ENCODE peak calls at places on chromosomes 5 and 9, in five cellular contexts. P is HCT116, M is left lung, W is hepatocyte, C is fibroblast of lung. Q is an unnamed sample. For H3K4me1 and H3K27me3, the result is how much of the 10 kb centered on the place peaks cover.

GRCh38 chr9:115157245-115157674 is 39.3 kb upstream of the TNC start:
- DNase-seq in C (peak), M (no peak), P (peak), W (peak), Q (peak)

GRCh38 chr5:166338801-166339200 is 1952.6 kb upstream of the WWC1 start:
- DNase-seq in W (no peak), P (no peak), M (no peak), C (peak), Q (no peak)

GRCh38 chr9:4855861-4856260 is 63.1 kb downstream of the RCL1 start:
- DNase-seq in C (peak), W (peak), M (no peak), P (no peak), Q (peak)

GRCh38 chr5:123371575-123372179 is 51.5 kb downstream of the CEP120 start:
- DNase-seq in W (peak), M (peak), P (no peak), C (no peak), Q (peak)

GRCh38 chr5:77282337-77283027 is 72.0 kb downstream of the PDE8B start:
- DNase-seq in W (peak), M (no peak), C (peak), P (no peak), Q (no peak)

GRCh38 chr9:77883846-77884771 is 147.5 kb downstream of the GNAQ start:
- DNase-seq in P (no peak), W (no peak), C (peak), M (no peak), Q (no peak)

GRCh38 chr9:92982130-92982529 is 34.8 kb downstream of the FGD3 start:
- DNase-seq in M (no peak), C (no peak), P (no peak), W (no peak), Q (no peak)

GRCh38 chr9:114606597-114607207 is 4.4 kb upstream of the TMEM268 start:
- DNase-seq in C (peak), P (no peak), M (no peak), W (peak), Q (no peak)

GRCh38 chr5:73716284-73716808 is 90.3 kb downstream of the ARHGEF28 start:
- DNase-seq in C (no peak), P (no peak), W (no peak), M (no peak), Q (no peak)

GRCh38 chr5:118653926-118654325 is 334.4 kb downstream of the DTWD2 start:
- DNase-seq in M (no peak), C (no peak), P (no peak), W (no peak), Q (no peak)

GRCh38 chr5:172417983-172418630 is 36.2 kb downstream of the SH3PXD2B start:
- DNase-seq in P (no peak), C (peak), W (peak), M (no peak), Q (peak)

GRCh38 chr5:177131711-177132503 is 1.7 kb upstream of the NSD1 start:
- DNase-seq in C (no peak), W (peak), P (no peak), M (peak), Q (no peak)

GRCh38 chr9:88056876-88057275 is 81.4 kb downstream of the SPATA31C2 start:
- DNase-seq in P (no peak), W (no peak), C (peak), M (no peak), Q (no peak)

GRCh38 chr5:106314221-106314824 is 1356.4 kb downstream of the EFNA5 start:
- DNase-seq in W (no peak), P (no peak), C (peak), M (no peak), Q (no peak)

GRCh38 chr5:132264546-132265335 is 7.2 kb downstream of the PDLIM4 start:
- DNase-seq in P (no peak), C (no peak), M (no peak), W (no peak), Q (peak)

GRCh38 chr5:92309336-92309991 is 926.3 kb upstream of the ARRDC3 start:
- DNase-seq in P (peak), M (no peak), C (peak), W (peak), Q (peak)

GRCh38 chr5:14147210-14147609 is 4.1 kb downstream of the TRIO start:
- DNase-seq in P (no peak), C (no peak), W (no peak), M (no peak), Q (no peak)

GRCh38 chr5:173984218-173984617 is 4.8 kb upstream of the C5orf47 start:
- DNase-seq in M (no peak), C (peak), P (peak), W (peak), Q (no peak)

GRCh38 chr5:10124287-10124686 is 125.4 kb downstream of the ATPSCKMT start:
- DNase-seq in M (no peak), P (no peak), C (no peak), W (no peak), Q (peak)

GRCh38 chr5:154197801-154198461 is 7.4 kb downstream of the GALNT10 start:
- DNase-seq in P (no peak), M (no peak), W (no peak), C (peak), Q (peak)

GRCh38 chr5:54889826-54890225 is 95.6 kb downstream of the ESM1 start:
- DNase-seq in W (no peak), C (peak), M (no peak), P (no peak), Q (no peak)

GRCh38 chr5:67095346-67095871 is 101.2 kb downstream of the CD180 start:
- DNase-seq in W (peak), M (no peak), P (no peak), C (peak), Q (no peak)

GRCh38 chr9:38009035-38009501 is 60.0 kb downstream of the SHB start:
- DNase-seq in P (no peak), M (no peak), W (no peak), C (no peak), Q (no peak)

GRCh38 chr5:15501057-15501791 is 1.2 kb downstream of the FBXL7 start:
- DNase-seq in P (no peak), C (peak), W (peak), M (no peak), Q (peak)

GRCh38 chr5:158100373-158100902 is 241.5 kb upstream of the CLINT1 start:
- DNase-seq in W (no peak), M (no peak), P (no peak), C (peak), Q (no peak)

GRCh38 chr9:94655739-94656138 is 16.4 kb upstream of the FBP1 start:
- DNase-seq in W (no peak), C (no peak), P (no peak), M (no peak), Q (no peak)

GRCh38 chr9:126534431-126535186 is 79.1 kb upstream of the LMX1B start:
- DNase-seq in P (no peak), C (no peak), M (peak), W (no peak), Q (no peak)

GRCh38 chr5:148855249-148856008 is 29.0 kb downstream of the ADRB2 start:
- DNase-seq in P (no peak), M (no peak), C (no peak), W (no peak), Q (no peak)

GRCh38 chr5:133780619-133781280 is 168.4 kb upstream of the FSTL4 start:
- DNase-seq in P (no peak), W (no peak), C (no peak), M (no peak), Q (no peak)

GRCh38 chr5:140259509-140259908 is 43.4 kb downstream of the PFDN1 start:
- DNase-seq in M (no peak), P (peak), C (no peak), W (no peak), Q (no peak)

GRCh38 chr9:73143606-73144328 is 7.9 kb upstream of the ANXA1 start:
- DNase-seq in P (peak), C (peak), M (no peak), W (peak), Q (peak)

GRCh38 chr5:137254695-137255094 is 244.4 kb downstream of the SPOCK1 start:
- DNase-seq in M (no peak), P (no peak), W (no peak), C (peak), Q (no peak)

GRCh38 chr9:84123648-84124406 is 143.2 kb downstream of the RMI1 start:
- DNase-seq in M (no peak), C (no peak), P (no peak), W (no peak), Q (no peak)

DNA sequence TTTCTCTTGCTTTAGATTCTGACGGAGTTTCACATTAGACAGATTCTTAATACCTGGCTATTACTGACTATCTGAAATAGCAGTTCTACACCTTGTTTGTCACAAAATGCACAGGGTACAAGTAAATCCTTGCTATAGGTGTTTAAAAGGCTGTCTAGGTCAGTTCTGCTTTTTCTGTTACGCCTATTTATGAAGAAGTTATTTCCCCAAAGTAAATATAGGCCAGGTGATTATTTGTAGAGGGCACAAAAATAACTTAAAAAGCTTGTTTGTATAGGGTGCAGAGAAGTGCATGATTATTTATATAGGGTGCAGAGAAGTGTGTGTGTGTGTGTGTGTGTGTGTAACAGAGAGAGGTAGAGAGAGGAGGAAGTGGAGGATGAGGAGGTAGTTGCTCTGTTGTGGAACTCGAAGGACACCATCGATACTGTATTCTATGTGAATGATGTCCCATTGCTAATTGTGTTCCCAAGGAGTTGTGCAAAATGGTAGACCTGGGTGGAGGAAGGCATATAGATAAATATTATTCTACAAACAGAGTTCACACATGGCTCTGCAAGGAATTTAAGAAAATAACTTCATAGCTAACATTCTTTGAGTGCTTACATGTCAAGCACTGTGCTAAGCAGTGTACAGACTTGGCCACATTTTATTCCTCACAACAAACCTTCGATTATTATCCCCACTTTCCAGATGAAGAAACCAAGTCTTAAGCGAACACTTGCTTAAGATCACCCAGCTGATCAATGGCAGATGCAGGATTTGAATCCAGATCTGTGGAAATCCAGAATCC is 96.3 kb upstream of the EQTN start:
- DNase-seq in P (no peak), W (no peak), M (no peak), C (no peak), Q (no peak)
- H3K4me3 ChIP-seq in P (no peak), W (no peak), M (no peak), C (no peak), Q (no peak)

DNA sequence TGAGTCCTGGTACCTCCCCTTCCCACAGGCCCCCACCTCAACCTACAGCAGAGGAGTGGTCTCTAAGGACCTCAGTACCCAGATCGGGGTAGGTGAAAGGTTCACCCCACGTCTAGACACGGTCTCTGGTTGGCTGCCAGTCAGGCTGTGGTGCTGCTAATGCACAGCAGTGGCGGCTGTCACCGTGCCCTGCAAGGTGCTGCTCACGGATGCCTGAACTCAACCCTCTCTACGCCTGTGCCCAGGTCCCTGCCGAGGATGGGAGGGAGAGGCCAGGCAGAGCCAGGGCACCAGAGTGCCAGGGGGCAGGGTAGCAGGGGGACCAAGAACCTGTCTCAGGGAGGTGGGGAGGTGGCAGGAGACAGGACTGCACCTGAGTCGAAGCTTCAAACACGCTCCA is 14.3 kb downstream of the IER5L start:
- DNase-seq in W (no peak), M (no peak), C (no peak), P (no peak), Q (no peak)
- H3K4me1 ChIP-seq in W (under half), M (under half), C (under half), P (under half), Q (under half)

GRCh38 chr9:133424187-133424586 is 2.0 kb downstream of the ADAMTS13 start:
- DNase-seq in C (no peak), M (no peak), P (no peak), W (no peak), Q (no peak)

GRCh38 chr9:133423216-133423615 is 1.0 kb downstream of the ADAMTS13 start:
- DNase-seq in W (no peak), M (no peak), C (no peak), P (no peak), Q (no peak)

GRCh38 chr9:133427658-133428348 is 5.6 kb downstream of the ADAMTS13 start:
- DNase-seq in W (no peak), M (no peak), C (no peak), P (no peak), Q (no peak)

GRCh38 chr9:133426011-133426410 is 3.8 kb downstream of the ADAMTS13 start:
- DNase-seq in C (no peak), M (peak), P (no peak), W (no peak), Q (no peak)

DNA sequence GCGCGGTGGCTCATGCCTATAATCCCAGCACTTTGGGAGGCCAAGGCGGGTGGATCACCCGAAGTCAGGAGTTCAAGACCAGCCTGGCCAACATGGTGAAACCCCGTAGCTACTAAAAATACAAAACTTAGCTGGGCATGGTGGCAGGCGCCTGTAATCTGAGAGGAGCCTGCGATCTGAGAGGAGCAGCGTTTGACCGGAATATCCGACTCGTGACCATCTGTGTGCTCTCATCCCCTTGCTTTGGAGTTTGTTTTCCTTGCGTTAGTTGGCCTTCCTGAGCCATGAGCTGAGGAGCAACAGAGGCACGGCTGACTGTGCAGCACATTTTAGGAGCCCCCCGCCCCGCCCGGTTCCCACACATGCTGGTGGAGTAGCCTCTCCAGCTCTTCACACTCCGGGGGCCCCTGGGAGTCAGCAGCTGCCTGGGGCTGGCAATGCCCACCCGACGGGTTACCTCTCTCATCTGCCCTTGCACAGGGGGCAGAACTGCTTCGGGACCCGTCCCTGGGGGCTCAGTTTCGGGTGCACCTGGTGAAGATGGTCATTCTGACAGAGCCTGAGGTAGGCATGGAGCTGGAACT is 3.0 kb downstream of the ADAMTS13 start:
- DNase-seq in C (no peak), M (peak), W (no peak), P (no peak), Q (no peak)
- H3K27me3 ChIP-seq in C (under half), M (under half), W (under half), P (under half), Q (under half)

GRCh38 chr5:141477169-141477568 is 1.4 kb downstream of the PCDHGC3 start:
- DNase-seq in C (no peak), M (no peak), P (no peak), W (no peak), Q (no peak)
- H3K4me3 ChIP-seq in C (peak), M (peak), P (no peak), W (no peak), Q (peak)

DNA sequence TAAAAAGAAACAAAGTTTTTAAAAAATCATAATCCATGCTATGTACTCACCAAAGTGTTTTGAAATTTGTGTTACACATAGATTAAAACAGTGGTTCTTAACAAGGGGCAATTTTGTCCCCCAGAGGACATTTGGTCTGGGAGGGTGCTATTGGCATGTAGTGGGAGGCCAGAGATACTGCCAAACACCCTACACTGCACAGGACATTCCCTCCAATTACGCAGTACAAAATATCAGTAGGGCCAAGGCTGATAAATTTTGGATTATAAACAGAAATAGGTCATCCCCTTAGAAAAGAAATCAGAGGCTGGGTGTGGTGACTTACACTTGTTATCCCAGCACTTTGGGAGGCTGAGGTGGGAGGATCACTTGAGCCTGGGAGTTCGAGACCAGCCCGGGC is 38.9 kb downstream of the ELL2 start:
- DNase-seq in M (no peak), P (no peak), W (no peak), C (no peak), Q (no peak)
- H3K4me1 ChIP-seq in M (under half), P (under half), W (under half), C (under half), Q (under half)

DNA sequence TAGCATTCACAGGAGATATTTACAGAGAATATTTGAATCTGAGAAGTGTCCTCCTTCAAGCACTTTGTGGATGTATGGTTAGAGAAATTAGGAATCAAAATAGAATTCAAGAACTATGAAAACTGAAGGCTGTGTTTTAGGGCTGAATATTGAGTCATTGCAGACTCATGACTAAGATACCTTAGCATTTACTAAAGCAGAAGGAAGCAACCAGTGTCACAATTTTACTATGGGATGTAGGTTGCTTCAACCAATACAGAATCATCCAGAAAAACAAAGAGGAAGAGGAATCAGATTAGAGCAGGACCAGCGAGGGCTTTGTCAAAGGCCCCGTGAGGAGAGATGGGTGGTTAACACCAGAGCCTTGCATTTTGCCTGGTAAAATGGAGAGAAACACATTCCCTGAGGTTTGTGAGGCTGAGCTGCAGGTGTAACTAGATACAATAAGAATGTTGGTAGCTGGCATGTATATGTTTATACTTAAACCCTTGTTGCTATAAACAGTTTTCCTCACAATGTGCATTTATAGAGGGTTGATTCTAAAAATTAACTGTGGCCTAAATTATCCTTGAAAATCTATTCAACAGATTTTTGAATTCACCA is 518.1 kb downstream of the AGTPBP1 start:
- DNase-seq in P (no peak), M (no peak), W (no peak), C (peak), Q (no peak)
- H3K27me3 ChIP-seq in P (under half), M (under half), W (under half), C (under half), Q (under half)

GRCh38 chr9:127562271-127562780 is 49.8 kb upstream of the STXBP1 start:
- DNase-seq in M (peak), W (no peak), C (no peak), P (no peak), Q (no peak)
- H3K4me3 ChIP-seq in M (peak), W (no peak), C (peak), P (no peak), Q (no peak)

GRCh38 chr9:134444040-134444315 is 117.7 kb downstream of the RXRA start:
- DNase-seq in C (no peak), M (no peak), P (no peak), W (no peak), Q (no peak)
- H3K4me1 ChIP-seq in C (under half), M (under half), P (under half), W (under half), Q (under half)

DNA sequence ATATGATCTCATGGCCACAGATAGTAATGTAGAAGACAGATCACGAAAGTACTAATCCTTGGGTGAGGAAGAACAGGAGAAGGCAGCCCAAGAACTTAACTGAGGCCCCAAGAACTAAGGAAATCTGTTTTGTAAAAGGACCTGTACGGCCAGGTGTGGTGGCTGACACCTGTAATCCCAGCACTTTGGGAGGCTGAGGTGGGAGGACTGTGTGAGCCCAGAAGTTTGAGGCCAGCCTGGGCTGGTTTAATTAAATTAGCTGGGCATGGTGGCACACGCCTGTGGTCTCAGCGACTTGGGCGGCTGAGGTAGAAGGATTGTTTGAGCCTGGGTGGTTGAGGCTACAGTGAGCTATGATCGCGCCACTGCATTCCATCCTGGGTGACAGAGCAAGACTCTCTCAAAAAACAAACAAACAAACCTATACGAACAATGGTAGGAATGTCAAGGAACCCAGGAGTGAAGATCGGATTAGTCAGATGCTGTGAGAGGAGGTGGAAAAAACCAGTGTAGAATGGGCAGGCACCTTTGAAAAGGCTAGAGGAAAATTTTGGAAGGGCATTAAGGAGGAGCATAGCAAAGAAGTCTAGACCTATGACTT is 283.8 kb upstream of the DMRT1 start:
- DNase-seq in P (peak), M (no peak), W (no peak), C (peak), Q (peak)
- H3K27me3 ChIP-seq in P (under half), M (under half), W (under half), C (under half), Q (under half)

Q was measured in SJSA1.